ENCODE peak calls at places on chromosomes 4 and X, in eight cellular contexts. One of them, this sample, is unnamed.
A peak's percentile ranks its signal among the peaks of the same experiment; 100 is the strongest.

GRCh38 chr4:80128941-80129340 is 55.9 kb upstream of the ANTXR2 start:
- DNase-seq in EL: no peak
- DNase-seq in upper lobe of left lung: no peak
- DNase-seq in activated CD4-positive, alpha-beta T cell treated with anti-CD3 and anti-CD28 coated beads, Interleukin-2, amount 10 ng/mL, durations not matched to agents 7 days and 5 days: no peak
- DNase-seq in HFFc6: no peak
- DNase-seq in stromal cell of bone marrow: no peak
- DNase-seq in GM20000: no peak
- DNase-seq in stimulated activated CD4-positive, alpha-beta T cell treated with anti-CD3 and anti-CD28 coated beads, Interleukin-12 subunit alpha, Interleukin-12 subunit beta, amount 100 ng/mL, for 24 hours: no peak
- DNase-seq in this sample: no peak

GRCh38 chrX:148538582-148538981 is 38.2 kb downstream of the AFF2 start:
- DNase-seq in GM20000: no peak
- DNase-seq in EL: no peak
- DNase-seq in stimulated activated CD4-positive, alpha-beta T cell treated with anti-CD3 and anti-CD28 coated beads, Interleukin-12 subunit alpha, Interleukin-12 subunit beta, amount 100 ng/mL, for 24 hours: no peak
- DNase-seq in upper lobe of left lung: no peak
- DNase-seq in HFFc6: no peak
- DNase-seq in stromal cell of bone marrow: no peak
- DNase-seq in activated CD4-positive, alpha-beta T cell treated with anti-CD3 and anti-CD28 coated beads, Interleukin-2, amount 10 ng/mL, durations not matched to agents 7 days and 5 days: no peak
- DNase-seq in this sample: no peak

GRCh38 chr4:41189669-41190068 is 24.7 kb downstream of the APBB2 start:
- DNase-seq in EL: no peak
- DNase-seq in upper lobe of left lung: no peak
- DNase-seq in activated CD4-positive, alpha-beta T cell treated with anti-CD3 and anti-CD28 coated beads, Interleukin-2, amount 10 ng/mL, durations not matched to agents 7 days and 5 days: no peak
- DNase-seq in stimulated activated CD4-positive, alpha-beta T cell treated with anti-CD3 and anti-CD28 coated beads, Interleukin-12 subunit alpha, Interleukin-12 subunit beta, amount 100 ng/mL, for 24 hours: no peak
- DNase-seq in HFFc6: no peak
- DNase-seq in GM20000: no peak
- DNase-seq in stromal cell of bone marrow: no peak
- DNase-seq in this sample: no peak

GRCh38 chr4:142817442-142817841 is 28.7 kb downstream of the INPP4B start:
- DNase-seq in EL: peak; percentile 95
- DNase-seq in stromal cell of bone marrow: peak; percentile 89
- DNase-seq in HFFc6: peak; percentile 96
- DNase-seq in GM20000: no peak
- DNase-seq in upper lobe of left lung: no peak
- DNase-seq in activated CD4-positive, alpha-beta T cell treated with anti-CD3 and anti-CD28 coated beads, Interleukin-2, amount 10 ng/mL, durations not matched to agents 7 days and 5 days: peak; percentile 59
- DNase-seq in stimulated activated CD4-positive, alpha-beta T cell treated with anti-CD3 and anti-CD28 coated beads, Interleukin-12 subunit alpha, Interleukin-12 subunit beta, amount 100 ng/mL, for 24 hours: peak; percentile 23
- DNase-seq in this sample: peak; percentile 87

GRCh38 chr4:86386201-86386600 is 26.3 kb upstream of the MAPK10 start:
- DNase-seq in stimulated activated CD4-positive, alpha-beta T cell treated with anti-CD3 and anti-CD28 coated beads, Interleukin-12 subunit alpha, Interleukin-12 subunit beta, amount 100 ng/mL, for 24 hours: no peak
- DNase-seq in activated CD4-positive, alpha-beta T cell treated with anti-CD3 and anti-CD28 coated beads, Interleukin-2, amount 10 ng/mL, durations not matched to agents 7 days and 5 days: no peak
- DNase-seq in upper lobe of left lung: no peak
- DNase-seq in EL: no peak
- DNase-seq in stromal cell of bone marrow: no peak
- DNase-seq in HFFc6: no peak
- DNase-seq in GM20000: no peak
- DNase-seq in this sample: no peak

GRCh38 chr4:8853249-8853648 is 18.4 kb downstream of the HMX1 start:
- DNase-seq in stromal cell of bone marrow: no peak
- DNase-seq in activated CD4-positive, alpha-beta T cell treated with anti-CD3 and anti-CD28 coated beads, Interleukin-2, amount 10 ng/mL, durations not matched to agents 7 days and 5 days: no peak
- DNase-seq in EL: no peak
- DNase-seq in upper lobe of left lung: no peak
- DNase-seq in stimulated activated CD4-positive, alpha-beta T cell treated with anti-CD3 and anti-CD28 coated beads, Interleukin-12 subunit alpha, Interleukin-12 subunit beta, amount 100 ng/mL, for 24 hours: no peak
- DNase-seq in GM20000: no peak
- DNase-seq in HFFc6: no peak
- DNase-seq in this sample: no peak

GRCh38 chr4:8279321-8280157 is 10.0 kb downstream of the HTRA3 start:
- DNase-seq in EL: no peak
- DNase-seq in stromal cell of bone marrow: no peak
- DNase-seq in upper lobe of left lung: no peak
- DNase-seq in GM20000: no peak
- DNase-seq in HFFc6: no peak
- DNase-seq in stimulated activated CD4-positive, alpha-beta T cell treated with anti-CD3 and anti-CD28 coated beads, Interleukin-12 subunit alpha, Interleukin-12 subunit beta, amount 100 ng/mL, for 24 hours: no peak
- DNase-seq in activated CD4-positive, alpha-beta T cell treated with anti-CD3 and anti-CD28 coated beads, Interleukin-2, amount 10 ng/mL, durations not matched to agents 7 days and 5 days: no peak
- DNase-seq in this sample: no peak

GRCh38 chrX:132092439-132093065 is 35.3 kb downstream of the FRMD7 start:
- DNase-seq in EL: peak; percentile 39
- DNase-seq in activated CD4-positive, alpha-beta T cell treated with anti-CD3 and anti-CD28 coated beads, Interleukin-2, amount 10 ng/mL, durations not matched to agents 7 days and 5 days: peak; percentile 47
- DNase-seq in upper lobe of left lung: no peak
- DNase-seq in HFFc6: peak; percentile 46
- DNase-seq in GM20000: peak; percentile 41
- DNase-seq in stimulated activated CD4-positive, alpha-beta T cell treated with anti-CD3 and anti-CD28 coated beads, Interleukin-12 subunit alpha, Interleukin-12 subunit beta, amount 100 ng/mL, for 24 hours: peak; percentile 32
- DNase-seq in stromal cell of bone marrow: peak; percentile 71
- DNase-seq in this sample: peak; percentile 16

GRCh38 chr4:52052475-52052780 is 1.3 kb downstream of the SPATA18 start:
- DNase-seq in stromal cell of bone marrow: no peak
- DNase-seq in stimulated activated CD4-positive, alpha-beta T cell treated with anti-CD3 and anti-CD28 coated beads, Interleukin-12 subunit alpha, Interleukin-12 subunit beta, amount 100 ng/mL, for 24 hours: no peak
- DNase-seq in HFFc6: no peak
- DNase-seq in upper lobe of left lung: no peak
- DNase-seq in activated CD4-positive, alpha-beta T cell treated with anti-CD3 and anti-CD28 coated beads, Interleukin-2, amount 10 ng/mL, durations not matched to agents 7 days and 5 days: no peak
- DNase-seq in GM20000: peak; percentile 79
- DNase-seq in EL: no peak
- DNase-seq in this sample: no peak

GRCh38 chrX:123336666-123337065 is 152.6 kb downstream of the GRIA3 start:
- DNase-seq in stromal cell of bone marrow: no peak
- DNase-seq in HFFc6: no peak
- DNase-seq in activated CD4-positive, alpha-beta T cell treated with anti-CD3 and anti-CD28 coated beads, Interleukin-2, amount 10 ng/mL, durations not matched to agents 7 days and 5 days: no peak
- DNase-seq in EL: no peak
- DNase-seq in GM20000: no peak
- DNase-seq in upper lobe of left lung: no peak
- DNase-seq in stimulated activated CD4-positive, alpha-beta T cell treated with anti-CD3 and anti-CD28 coated beads, Interleukin-12 subunit alpha, Interleukin-12 subunit beta, amount 100 ng/mL, for 24 hours: no peak
- DNase-seq in this sample: no peak

GRCh38 chrX:40521868-40522450 is 58.8 kb upstream of the ATP6AP2 start:
- DNase-seq in EL: no peak
- DNase-seq in upper lobe of left lung: peak; percentile 36
- DNase-seq in stimulated activated CD4-positive, alpha-beta T cell treated with anti-CD3 and anti-CD28 coated beads, Interleukin-12 subunit alpha, Interleukin-12 subunit beta, amount 100 ng/mL, for 24 hours: no peak
- DNase-seq in HFFc6: no peak
- DNase-seq in activated CD4-positive, alpha-beta T cell treated with anti-CD3 and anti-CD28 coated beads, Interleukin-2, amount 10 ng/mL, durations not matched to agents 7 days and 5 days: no peak
- DNase-seq in GM20000: no peak
- DNase-seq in stromal cell of bone marrow: no peak
- DNase-seq in this sample: no peak

GRCh38 chrX:110228453-110228852 is 89.4 kb downstream of the AMMECR1 start:
- DNase-seq in EL: no peak
- DNase-seq in upper lobe of left lung: no peak
- DNase-seq in activated CD4-positive, alpha-beta T cell treated with anti-CD3 and anti-CD28 coated beads, Interleukin-2, amount 10 ng/mL, durations not matched to agents 7 days and 5 days: no peak
- DNase-seq in stimulated activated CD4-positive, alpha-beta T cell treated with anti-CD3 and anti-CD28 coated beads, Interleukin-12 subunit alpha, Interleukin-12 subunit beta, amount 100 ng/mL, for 24 hours: no peak
- DNase-seq in GM20000: no peak
- DNase-seq in HFFc6: no peak
- DNase-seq in stromal cell of bone marrow: no peak
- DNase-seq in this sample: no peak

GRCh38 chr4:157804169-157804543 is 368.7 kb downstream of the GASK1B start:
- DNase-seq in HFFc6: no peak
- DNase-seq in stimulated activated CD4-positive, alpha-beta T cell treated with anti-CD3 and anti-CD28 coated beads, Interleukin-12 subunit alpha, Interleukin-12 subunit beta, amount 100 ng/mL, for 24 hours: no peak
- DNase-seq in activated CD4-positive, alpha-beta T cell treated with anti-CD3 and anti-CD28 coated beads, Interleukin-2, amount 10 ng/mL, durations not matched to agents 7 days and 5 days: no peak
- DNase-seq in GM20000: no peak
- DNase-seq in upper lobe of left lung: no peak
- DNase-seq in EL: no peak
- DNase-seq in stromal cell of bone marrow: no peak
- DNase-seq in this sample: no peak

GRCh38 chr4:182286035-182286434 is 42.8 kb downstream of the TENM3 start:
- DNase-seq in stimulated activated CD4-positive, alpha-beta T cell treated with anti-CD3 and anti-CD28 coated beads, Interleukin-12 subunit alpha, Interleukin-12 subunit beta, amount 100 ng/mL, for 24 hours: no peak
- DNase-seq in EL: peak; percentile 50
- DNase-seq in HFFc6: peak; percentile 50
- DNase-seq in upper lobe of left lung: no peak
- DNase-seq in activated CD4-positive, alpha-beta T cell treated with anti-CD3 and anti-CD28 coated beads, Interleukin-2, amount 10 ng/mL, durations not matched to agents 7 days and 5 days: no peak
- DNase-seq in GM20000: no peak
- DNase-seq in stromal cell of bone marrow: no peak
- DNase-seq in this sample: peak; percentile 39

GRCh38 chr4:80500593-80500992 is 165.1 kb downstream of the CFAP299 start:
- DNase-seq in GM20000: no peak
- DNase-seq in stromal cell of bone marrow: no peak
- DNase-seq in EL: no peak
- DNase-seq in activated CD4-positive, alpha-beta T cell treated with anti-CD3 and anti-CD28 coated beads, Interleukin-2, amount 10 ng/mL, durations not matched to agents 7 days and 5 days: peak; percentile 52
- DNase-seq in stimulated activated CD4-positive, alpha-beta T cell treated with anti-CD3 and anti-CD28 coated beads, Interleukin-12 subunit alpha, Interleukin-12 subunit beta, amount 100 ng/mL, for 24 hours: no peak
- DNase-seq in upper lobe of left lung: no peak
- DNase-seq in HFFc6: no peak
- DNase-seq in this sample: no peak

GRCh38 chrX:104697264-104697663 is 131.3 kb downstream of the IL1RAPL2 start:
- DNase-seq in upper lobe of left lung: no peak
- DNase-seq in activated CD4-positive, alpha-beta T cell treated with anti-CD3 and anti-CD28 coated beads, Interleukin-2, amount 10 ng/mL, durations not matched to agents 7 days and 5 days: no peak
- DNase-seq in HFFc6: no peak
- DNase-seq in GM20000: no peak
- DNase-seq in stimulated activated CD4-positive, alpha-beta T cell treated with anti-CD3 and anti-CD28 coated beads, Interleukin-12 subunit alpha, Interleukin-12 subunit beta, amount 100 ng/mL, for 24 hours: no peak
- DNase-seq in EL: no peak
- DNase-seq in stromal cell of bone marrow: no peak
- DNase-seq in this sample: no peak

GRCh38 chr4:38759077-38759789 is 23.6 kb downstream of the TLR10 start:
- DNase-seq in stromal cell of bone marrow: peak; percentile 81
- DNase-seq in upper lobe of left lung: no peak
- DNase-seq in GM20000: peak; percentile 49
- DNase-seq in activated CD4-positive, alpha-beta T cell treated with anti-CD3 and anti-CD28 coated beads, Interleukin-2, amount 10 ng/mL, durations not matched to agents 7 days and 5 days: peak; percentile 66
- DNase-seq in HFFc6: peak; percentile 52
- DNase-seq in stimulated activated CD4-positive, alpha-beta T cell treated with anti-CD3 and anti-CD28 coated beads, Interleukin-12 subunit alpha, Interleukin-12 subunit beta, amount 100 ng/mL, for 24 hours: peak; percentile 56
- DNase-seq in EL: peak; percentile 69
- DNase-seq in this sample: peak; percentile 14

GRCh38 chr4:38699112-38699511 is 35.1 kb downstream of the KLF3 start:
- DNase-seq in upper lobe of left lung: no peak
- DNase-seq in HFFc6: no peak
- DNase-seq in activated CD4-positive, alpha-beta T cell treated with anti-CD3 and anti-CD28 coated beads, Interleukin-2, amount 10 ng/mL, durations not matched to agents 7 days and 5 days: no peak
- DNase-seq in stimulated activated CD4-positive, alpha-beta T cell treated with anti-CD3 and anti-CD28 coated beads, Interleukin-12 subunit alpha, Interleukin-12 subunit beta, amount 100 ng/mL, for 24 hours: no peak
- DNase-seq in EL: no peak
- DNase-seq in stromal cell of bone marrow: no peak
- DNase-seq in GM20000: no peak
- DNase-seq in this sample: no peak

GRCh38 chr4:119550857-119551532 is 77.6 kb downstream of the PDE5A start:
- DNase-seq in upper lobe of left lung: no peak
- DNase-seq in stimulated activated CD4-positive, alpha-beta T cell treated with anti-CD3 and anti-CD28 coated beads, Interleukin-12 subunit alpha, Interleukin-12 subunit beta, amount 100 ng/mL, for 24 hours: no peak
- DNase-seq in GM20000: no peak
- DNase-seq in EL: peak; percentile 55
- DNase-seq in activated CD4-positive, alpha-beta T cell treated with anti-CD3 and anti-CD28 coated beads, Interleukin-2, amount 10 ng/mL, durations not matched to agents 7 days and 5 days: no peak
- DNase-seq in stromal cell of bone marrow: peak; percentile 32
- DNase-seq in HFFc6: peak; percentile 47
- DNase-seq in this sample: peak; percentile 46

GRCh38 chrX:20433376-20433775 is 166.7 kb upstream of the RPS6KA3 start:
- DNase-seq in activated CD4-positive, alpha-beta T cell treated with anti-CD3 and anti-CD28 coated beads, Interleukin-2, amount 10 ng/mL, durations not matched to agents 7 days and 5 days: no peak
- DNase-seq in GM20000: no peak
- DNase-seq in stromal cell of bone marrow: no peak
- DNase-seq in upper lobe of left lung: no peak
- DNase-seq in HFFc6: peak; percentile 10
- DNase-seq in stimulated activated CD4-positive, alpha-beta T cell treated with anti-CD3 and anti-CD28 coated beads, Interleukin-12 subunit alpha, Interleukin-12 subunit beta, amount 100 ng/mL, for 24 hours: no peak
- DNase-seq in EL: peak; percentile 59
- DNase-seq in this sample: peak; percentile 75

GRCh38 chrX:144616317-144616716 is 631.0 kb upstream of the SPANXN1 start:
- DNase-seq in activated CD4-positive, alpha-beta T cell treated with anti-CD3 and anti-CD28 coated beads, Interleukin-2, amount 10 ng/mL, durations not matched to agents 7 days and 5 days: no peak
- DNase-seq in HFFc6: no peak
- DNase-seq in stromal cell of bone marrow: no peak
- DNase-seq in upper lobe of left lung: no peak
- DNase-seq in EL: no peak
- DNase-seq in GM20000: no peak
- DNase-seq in stimulated activated CD4-positive, alpha-beta T cell treated with anti-CD3 and anti-CD28 coated beads, Interleukin-12 subunit alpha, Interleukin-12 subunit beta, amount 100 ng/mL, for 24 hours: no peak
- DNase-seq in this sample: no peak

GRCh38 chrX:53074987-53075386 is 7.2 kb upstream of the TSPYL2 start:
- DNase-seq in upper lobe of left lung: no peak
- DNase-seq in GM20000: no peak
- DNase-seq in stromal cell of bone marrow: no peak
- DNase-seq in activated CD4-positive, alpha-beta T cell treated with anti-CD3 and anti-CD28 coated beads, Interleukin-2, amount 10 ng/mL, durations not matched to agents 7 days and 5 days: no peak
- DNase-seq in HFFc6: no peak
- DNase-seq in EL: no peak
- DNase-seq in stimulated activated CD4-positive, alpha-beta T cell treated with anti-CD3 and anti-CD28 coated beads, Interleukin-12 subunit alpha, Interleukin-12 subunit beta, amount 100 ng/mL, for 24 hours: no peak
- DNase-seq in this sample: no peak

GRCh38 chr4:82988323-82988832 is 22.2 kb downstream of the LIN54 start:
- DNase-seq in stromal cell of bone marrow: peak; percentile 32
- DNase-seq in upper lobe of left lung: no peak
- DNase-seq in HFFc6: peak; percentile 91
- DNase-seq in GM20000: no peak
- DNase-seq in EL: peak; percentile 89
- DNase-seq in activated CD4-positive, alpha-beta T cell treated with anti-CD3 and anti-CD28 coated beads, Interleukin-2, amount 10 ng/mL, durations not matched to agents 7 days and 5 days: no peak
- DNase-seq in stimulated activated CD4-positive, alpha-beta T cell treated with anti-CD3 and anti-CD28 coated beads, Interleukin-12 subunit alpha, Interleukin-12 subunit beta, amount 100 ng/mL, for 24 hours: no peak
- DNase-seq in this sample: no peak

GRCh38 chr4:101127176-101127790 is 220.0 kb downstream of the PPP3CA start:
- DNase-seq in upper lobe of left lung: no peak
- DNase-seq in stromal cell of bone marrow: no peak
- DNase-seq in HFFc6: no peak
- DNase-seq in GM20000: no peak
- DNase-seq in stimulated activated CD4-positive, alpha-beta T cell treated with anti-CD3 and anti-CD28 coated beads, Interleukin-12 subunit alpha, Interleukin-12 subunit beta, amount 100 ng/mL, for 24 hours: no peak
- DNase-seq in activated CD4-positive, alpha-beta T cell treated with anti-CD3 and anti-CD28 coated beads, Interleukin-2, amount 10 ng/mL, durations not matched to agents 7 days and 5 days: no peak
- DNase-seq in EL: peak; percentile 13
- DNase-seq in this sample: no peak

GRCh38 chr4:46274717-46275116 is 115.2 kb downstream of the GABRA2 start:
- DNase-seq in activated CD4-positive, alpha-beta T cell treated with anti-CD3 and anti-CD28 coated beads, Interleukin-2, amount 10 ng/mL, durations not matched to agents 7 days and 5 days: no peak
- DNase-seq in EL: no peak
- DNase-seq in HFFc6: no peak
- DNase-seq in upper lobe of left lung: no peak
- DNase-seq in stromal cell of bone marrow: no peak
- DNase-seq in GM20000: no peak
- DNase-seq in stimulated activated CD4-positive, alpha-beta T cell treated with anti-CD3 and anti-CD28 coated beads, Interleukin-12 subunit alpha, Interleukin-12 subunit beta, amount 100 ng/mL, for 24 hours: no peak
- DNase-seq in this sample: no peak

GRCh38 chr4:146520894-146521542 is 722 bp downstream of the SLC10A7 start:
- DNase-seq in activated CD4-positive, alpha-beta T cell treated with anti-CD3 and anti-CD28 coated beads, Interleukin-2, amount 10 ng/mL, durations not matched to agents 7 days and 5 days: peak; percentile 39
- DNase-seq in EL: peak; percentile 61
- DNase-seq in stimulated activated CD4-positive, alpha-beta T cell treated with anti-CD3 and anti-CD28 coated beads, Interleukin-12 subunit alpha, Interleukin-12 subunit beta, amount 100 ng/mL, for 24 hours: peak; percentile 6
- DNase-seq in stromal cell of bone marrow: peak; percentile 17
- DNase-seq in upper lobe of left lung: no peak
- DNase-seq in GM20000: peak; percentile 48
- DNase-seq in HFFc6: peak; percentile 56
- DNase-seq in this sample: peak; percentile 7

GRCh38 chr4:101914761-101915160 is 124.2 kb downstream of the BANK1 start:
- DNase-seq in upper lobe of left lung: no peak
- DNase-seq in GM20000: no peak
- DNase-seq in activated CD4-positive, alpha-beta T cell treated with anti-CD3 and anti-CD28 coated beads, Interleukin-2, amount 10 ng/mL, durations not matched to agents 7 days and 5 days: no peak
- DNase-seq in stromal cell of bone marrow: no peak
- DNase-seq in stimulated activated CD4-positive, alpha-beta T cell treated with anti-CD3 and anti-CD28 coated beads, Interleukin-12 subunit alpha, Interleukin-12 subunit beta, amount 100 ng/mL, for 24 hours: no peak
- DNase-seq in EL: no peak
- DNase-seq in HFFc6: no peak
- DNase-seq in this sample: no peak

GRCh38 chr4:151014521-151015457 is at the start of gene LRBA:
- DNase-seq in EL: peak; percentile 68
- DNase-seq in GM20000: peak; percentile 83
- DNase-seq in HFFc6: peak; percentile 28
- DNase-seq in activated CD4-positive, alpha-beta T cell treated with anti-CD3 and anti-CD28 coated beads, Interleukin-2, amount 10 ng/mL, durations not matched to agents 7 days and 5 days: peak; percentile 90
- DNase-seq in upper lobe of left lung: no peak
- DNase-seq in stimulated activated CD4-positive, alpha-beta T cell treated with anti-CD3 and anti-CD28 coated beads, Interleukin-12 subunit alpha, Interleukin-12 subunit beta, amount 100 ng/mL, for 24 hours: peak; percentile 84
- DNase-seq in stromal cell of bone marrow: no peak
- DNase-seq in this sample: peak; percentile 67

GRCh38 chr4:24800273-24800880 is 5.0 kb downstream of the SOD3 start:
- DNase-seq in GM20000: no peak
- DNase-seq in HFFc6: no peak
- DNase-seq in stimulated activated CD4-positive, alpha-beta T cell treated with anti-CD3 and anti-CD28 coated beads, Interleukin-12 subunit alpha, Interleukin-12 subunit beta, amount 100 ng/mL, for 24 hours: no peak
- DNase-seq in activated CD4-positive, alpha-beta T cell treated with anti-CD3 and anti-CD28 coated beads, Interleukin-2, amount 10 ng/mL, durations not matched to agents 7 days and 5 days: no peak
- DNase-seq in stromal cell of bone marrow: no peak
- DNase-seq in EL: no peak
- DNase-seq in upper lobe of left lung: peak; percentile 77
- DNase-seq in this sample: no peak

GRCh38 chr4:8723222-8723980 is 130.8 kb downstream of the CPZ start:
- DNase-seq in EL: no peak
- DNase-seq in GM20000: no peak
- DNase-seq in upper lobe of left lung: peak; percentile 46
- DNase-seq in HFFc6: no peak
- DNase-seq in activated CD4-positive, alpha-beta T cell treated with anti-CD3 and anti-CD28 coated beads, Interleukin-2, amount 10 ng/mL, durations not matched to agents 7 days and 5 days: no peak
- DNase-seq in stromal cell of bone marrow: no peak
- DNase-seq in stimulated activated CD4-positive, alpha-beta T cell treated with anti-CD3 and anti-CD28 coated beads, Interleukin-12 subunit alpha, Interleukin-12 subunit beta, amount 100 ng/mL, for 24 hours: no peak
- DNase-seq in this sample: no peak

GRCh38 chr4:142719854-142720541 is 126.1 kb downstream of the INPP4B start:
- DNase-seq in EL: peak; percentile 44
- DNase-seq in upper lobe of left lung: no peak
- DNase-seq in stimulated activated CD4-positive, alpha-beta T cell treated with anti-CD3 and anti-CD28 coated beads, Interleukin-12 subunit alpha, Interleukin-12 subunit beta, amount 100 ng/mL, for 24 hours: no peak
- DNase-seq in GM20000: peak; percentile 4
- DNase-seq in HFFc6: peak; percentile 26
- DNase-seq in stromal cell of bone marrow: no peak
- DNase-seq in activated CD4-positive, alpha-beta T cell treated with anti-CD3 and anti-CD28 coated beads, Interleukin-2, amount 10 ng/mL, durations not matched to agents 7 days and 5 days: peak; percentile 24
- DNase-seq in this sample: peak; percentile 64

GRCh38 chrX:103845165-103845653 is 13.2 kb upstream of the RAB9B start:
- DNase-seq in EL: peak; percentile 83
- DNase-seq in HFFc6: peak; percentile 76
- DNase-seq in upper lobe of left lung: no peak
- DNase-seq in stimulated activated CD4-positive, alpha-beta T cell treated with anti-CD3 and anti-CD28 coated beads, Interleukin-12 subunit alpha, Interleukin-12 subunit beta, amount 100 ng/mL, for 24 hours: peak; percentile 48
- DNase-seq in stromal cell of bone marrow: peak; percentile 67
- DNase-seq in GM20000: peak; percentile 31
- DNase-seq in activated CD4-positive, alpha-beta T cell treated with anti-CD3 and anti-CD28 coated beads, Interleukin-2, amount 10 ng/mL, durations not matched to agents 7 days and 5 days: peak; percentile 51
- DNase-seq in this sample: peak; percentile 78

GRCh38 chrX:39133971-39134370 is 332.7 kb downstream of the MID1IP1 start:
- DNase-seq in GM20000: no peak
- DNase-seq in stimulated activated CD4-positive, alpha-beta T cell treated with anti-CD3 and anti-CD28 coated beads, Interleukin-12 subunit alpha, Interleukin-12 subunit beta, amount 100 ng/mL, for 24 hours: peak; percentile 13
- DNase-seq in upper lobe of left lung: no peak
- DNase-seq in activated CD4-positive, alpha-beta T cell treated with anti-CD3 and anti-CD28 coated beads, Interleukin-2, amount 10 ng/mL, durations not matched to agents 7 days and 5 days: peak; percentile 7
- DNase-seq in stromal cell of bone marrow: no peak
- DNase-seq in HFFc6: no peak
- DNase-seq in EL: no peak
- DNase-seq in this sample: no peak

GRCh38 chrX:19372170-19373033 is 28.7 kb downstream of the PDHA1 start:
- DNase-seq in activated CD4-positive, alpha-beta T cell treated with anti-CD3 and anti-CD28 coated beads, Interleukin-2, amount 10 ng/mL, durations not matched to agents 7 days and 5 days: peak; percentile 57
- DNase-seq in GM20000: peak; percentile 65
- DNase-seq in stimulated activated CD4-positive, alpha-beta T cell treated with anti-CD3 and anti-CD28 coated beads, Interleukin-12 subunit alpha, Interleukin-12 subunit beta, amount 100 ng/mL, for 24 hours: peak; percentile 50
- DNase-seq in HFFc6: peak; percentile 66
- DNase-seq in stromal cell of bone marrow: peak; percentile 34
- DNase-seq in upper lobe of left lung: peak; percentile 20
- DNase-seq in EL: peak; percentile 63
- DNase-seq in this sample: peak; percentile 20